ENCODE peak calls at places on chromosomes 11 and 22, in nine cellular contexts. One of them, this sample, is unnamed.

GRCh38 chr11:75454987-75455386 is 22.0 kb upstream of the KLHL35 start:
- DNase-seq in A549: no peak
- DNase-seq in left ventricle myocardium inferior: no peak
- DNase-seq in HFF-Myc: no peak
- DNase-seq in cardiac fibroblast: no peak
- DNase-seq in pancreas: peak; percentile 36
- DNase-seq in esophagus squamous epithelium: no peak
- DNase-seq in heart left ventricle: peak; percentile 18
- DNase-seq in endodermal cell: no peak
- DNase-seq in this sample: no peak

GRCh38 chr22:16968218-16968595 is 39.8 kb downstream of the GAB4 start:
- DNase-seq in A549: no peak
- DNase-seq in left ventricle myocardium inferior: no peak
- DNase-seq in HFF-Myc: no peak
- DNase-seq in cardiac fibroblast: no peak
- DNase-seq in pancreas: no peak
- DNase-seq in esophagus squamous epithelium: no peak
- DNase-seq in heart left ventricle: no peak
- DNase-seq in endodermal cell: no peak
- DNase-seq in this sample: no peak

GRCh38 chr11:32584921-32585320 is 1.3 kb downstream of the EIF3M start:
- DNase-seq in A549: no peak
- DNase-seq in left ventricle myocardium inferior: no peak
- DNase-seq in HFF-Myc: no peak
- DNase-seq in cardiac fibroblast: peak; percentile 19
- DNase-seq in pancreas: no peak
- DNase-seq in esophagus squamous epithelium: no peak
- DNase-seq in heart left ventricle: no peak
- DNase-seq in endodermal cell: no peak
- DNase-seq in this sample: no peak

GRCh38 chr22:46931414-46931813 is 169.0 kb downstream of the TBC1D22A start:
- DNase-seq in A549: no peak
- DNase-seq in left ventricle myocardium inferior: no peak
- DNase-seq in HFF-Myc: peak; percentile 5
- DNase-seq in cardiac fibroblast: peak; percentile 23
- DNase-seq in pancreas: no peak
- DNase-seq in esophagus squamous epithelium: no peak
- DNase-seq in heart left ventricle: no peak
- DNase-seq in endodermal cell: peak; percentile 67
- DNase-seq in this sample: no peak

GRCh38 chr22:46031965-46032851 is 55.2 kb upstream of the WNT7B start:
- DNase-seq in A549: no peak
- DNase-seq in left ventricle myocardium inferior: peak; percentile 16
- DNase-seq in HFF-Myc: no peak
- DNase-seq in cardiac fibroblast: no peak
- DNase-seq in pancreas: peak; percentile 20
- DNase-seq in esophagus squamous epithelium: no peak
- DNase-seq in heart left ventricle: no peak
- DNase-seq in endodermal cell: peak; percentile 59
- DNase-seq in this sample: no peak

GRCh38 chr11:83827940-83828554 is 541.9 kb upstream of the CCDC90B start:
- DNase-seq in A549: peak; percentile 15
- DNase-seq in left ventricle myocardium inferior: no peak
- DNase-seq in HFF-Myc: no peak
- DNase-seq in cardiac fibroblast: peak; percentile 53
- DNase-seq in pancreas: no peak
- DNase-seq in esophagus squamous epithelium: no peak
- DNase-seq in heart left ventricle: no peak
- DNase-seq in endodermal cell: no peak
- DNase-seq in this sample: no peak

GRCh38 chr11:46360878-46361277 is 13.6 kb downstream of the DGKZ start:
- DNase-seq in A549: no peak
- DNase-seq in left ventricle myocardium inferior: no peak
- DNase-seq in HFF-Myc: no peak
- DNase-seq in cardiac fibroblast: no peak
- DNase-seq in pancreas: no peak
- DNase-seq in esophagus squamous epithelium: no peak
- DNase-seq in heart left ventricle: no peak
- DNase-seq in endodermal cell: no peak
- DNase-seq in this sample: no peak

GRCh38 chr22:18023509-18024275 is 669 bp downstream of the MICAL3 start:
- DNase-seq in A549: peak; percentile 76
- DNase-seq in left ventricle myocardium inferior: peak; percentile 82
- DNase-seq in HFF-Myc: no peak
- DNase-seq in cardiac fibroblast: peak; percentile 86
- DNase-seq in pancreas: peak; percentile 83
- DNase-seq in esophagus squamous epithelium: no peak
- DNase-seq in heart left ventricle: peak; percentile 85
- DNase-seq in endodermal cell: peak; percentile 89
- DNase-seq in this sample: peak; percentile 88

GRCh38 chr22:49736538-49736937 is 91.1 kb downstream of the BRD1 start:
- DNase-seq in A549: no peak
- DNase-seq in left ventricle myocardium inferior: no peak
- DNase-seq in HFF-Myc: no peak
- DNase-seq in cardiac fibroblast: no peak
- DNase-seq in pancreas: no peak
- DNase-seq in esophagus squamous epithelium: no peak
- DNase-seq in heart left ventricle: no peak
- DNase-seq in endodermal cell: peak; percentile 23
- DNase-seq in this sample: no peak

GRCh38 chr11:14455648-14456430 is 43.8 kb downstream of the COPB1 start:
- DNase-seq in A549: no peak
- DNase-seq in left ventricle myocardium inferior: no peak
- DNase-seq in HFF-Myc: no peak
- DNase-seq in cardiac fibroblast: no peak
- DNase-seq in pancreas: no peak
- DNase-seq in esophagus squamous epithelium: no peak
- DNase-seq in heart left ventricle: no peak
- DNase-seq in endodermal cell: no peak
- DNase-seq in this sample: no peak

GRCh38 chr11:18633256-18634139 is 644 bp downstream of the SPTY2D1 start:
- DNase-seq in A549: no peak
- DNase-seq in left ventricle myocardium inferior: no peak
- DNase-seq in HFF-Myc: peak; percentile 48
- DNase-seq in cardiac fibroblast: peak; percentile 12
- DNase-seq in pancreas: no peak
- DNase-seq in esophagus squamous epithelium: no peak
- DNase-seq in heart left ventricle: no peak
- DNase-seq in endodermal cell: peak; percentile 62
- DNase-seq in this sample: peak; percentile 22

GRCh38 chr11:113446112-113446511 is 29.1 kb downstream of the DRD2 start:
- DNase-seq in A549: no peak
- DNase-seq in left ventricle myocardium inferior: no peak
- DNase-seq in HFF-Myc: no peak
- DNase-seq in cardiac fibroblast: peak; percentile 59
- DNase-seq in pancreas: no peak
- DNase-seq in esophagus squamous epithelium: no peak
- DNase-seq in heart left ventricle: no peak
- DNase-seq in endodermal cell: no peak
- DNase-seq in this sample: no peak

GRCh38 chr11:113447621-113448310 is 27.4 kb downstream of the DRD2 start:
- DNase-seq in A549: no peak
- DNase-seq in left ventricle myocardium inferior: no peak
- DNase-seq in HFF-Myc: no peak
- DNase-seq in cardiac fibroblast: peak; percentile 73
- DNase-seq in pancreas: no peak
- DNase-seq in esophagus squamous epithelium: no peak
- DNase-seq in heart left ventricle: no peak
- DNase-seq in endodermal cell: no peak
- DNase-seq in this sample: no peak

GRCh38 chr11:113448311-113448666 is 26.9 kb downstream of the DRD2 start:
- DNase-seq in A549: no peak
- DNase-seq in left ventricle myocardium inferior: no peak
- DNase-seq in HFF-Myc: no peak
- DNase-seq in cardiac fibroblast: no peak
- DNase-seq in pancreas: no peak
- DNase-seq in esophagus squamous epithelium: no peak
- DNase-seq in heart left ventricle: no peak
- DNase-seq in endodermal cell: no peak
- DNase-seq in this sample: no peak

GRCh38 chr11:113444469-113445122 is 30.6 kb downstream of the DRD2 start:
- DNase-seq in A549: no peak
- DNase-seq in left ventricle myocardium inferior: no peak
- DNase-seq in HFF-Myc: no peak
- DNase-seq in cardiac fibroblast: peak; percentile 12
- DNase-seq in pancreas: no peak
- DNase-seq in esophagus squamous epithelium: no peak
- DNase-seq in heart left ventricle: no peak
- DNase-seq in endodermal cell: no peak
- DNase-seq in this sample: no peak

GRCh38 chr11:113446938-113447337 is 28.3 kb downstream of the DRD2 start:
- DNase-seq in A549: no peak
- DNase-seq in left ventricle myocardium inferior: no peak
- DNase-seq in HFF-Myc: no peak
- DNase-seq in cardiac fibroblast: no peak
- DNase-seq in pancreas: no peak
- DNase-seq in esophagus squamous epithelium: no peak
- DNase-seq in heart left ventricle: no peak
- DNase-seq in endodermal cell: no peak
- DNase-seq in this sample: no peak
- TF ChIP-seq CTCF in A549: no peak
- TF ChIP-seq CTCF in left ventricle myocardium inferior: no peak
- TF ChIP-seq CTCF in HFF-Myc: no peak
- TF ChIP-seq CTCF in cardiac fibroblast: no peak
- TF ChIP-seq CTCF in pancreas: no peak
- TF ChIP-seq CTCF in esophagus squamous epithelium: no peak
- TF ChIP-seq CTCF in heart left ventricle: no peak
- TF ChIP-seq CTCF in endodermal cell: no peak
- TF ChIP-seq CTCF in this sample: no peak

GRCh38 chr11:64237484-64237951 is 3.1 kb downstream of the VEGFB start:
- DNase-seq in A549: no peak
- DNase-seq in left ventricle myocardium inferior: no peak
- DNase-seq in HFF-Myc: no peak
- DNase-seq in cardiac fibroblast: no peak
- DNase-seq in pancreas: peak; percentile 98
- DNase-seq in esophagus squamous epithelium: no peak
- DNase-seq in heart left ventricle: peak; percentile 63
- DNase-seq in endodermal cell: no peak
- DNase-seq in this sample: no peak
- H3K4me3 ChIP-seq in A549: no peak overlapping the region
- H3K4me3 ChIP-seq in left ventricle myocardium inferior: no peak overlapping the region
- H3K4me3 ChIP-seq in HFF-Myc: no peak overlapping the region
- H3K4me3 ChIP-seq in cardiac fibroblast: no peak overlapping the region
- H3K4me3 ChIP-seq in pancreas: no peak overlapping the region
- H3K4me3 ChIP-seq in esophagus squamous epithelium: no peak overlapping the region
- H3K4me3 ChIP-seq in heart left ventricle: no peak overlapping the region
- H3K4me3 ChIP-seq in endodermal cell: no peak overlapping the region
- H3K4me3 ChIP-seq in this sample: no peak overlapping the region

DNA sequence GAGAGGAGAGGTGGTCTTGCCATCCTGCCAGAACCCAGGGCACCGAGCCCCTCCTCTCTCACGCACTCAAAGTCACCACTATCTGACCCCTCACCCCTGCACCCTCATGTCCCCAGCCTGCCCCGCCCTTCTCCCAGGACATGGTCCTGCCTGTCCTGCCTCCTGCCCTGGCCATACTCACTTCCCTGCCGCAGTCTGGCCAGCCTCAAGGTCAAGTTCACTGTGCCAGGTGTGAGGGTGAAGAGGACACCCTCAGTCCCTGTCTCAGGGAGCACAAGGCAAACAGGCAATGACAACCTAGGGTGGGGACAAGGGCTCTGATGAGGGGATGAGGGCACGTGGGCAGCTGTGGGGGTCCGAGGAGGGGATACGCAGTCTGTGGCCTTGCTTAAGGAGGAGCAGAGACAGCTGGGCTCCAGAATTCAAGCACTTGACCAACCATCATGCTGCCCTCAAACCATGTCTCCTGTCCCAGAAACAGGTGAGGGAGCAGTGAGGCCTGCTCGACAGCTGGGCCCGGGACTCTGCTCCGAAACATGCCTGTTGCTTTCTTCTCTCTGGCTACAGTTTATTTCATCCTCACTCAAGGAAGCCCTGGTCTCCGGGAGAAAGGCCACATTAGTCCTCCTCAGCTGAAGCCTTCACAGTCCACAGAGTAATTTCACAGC is 36.6 kb downstream of the PDGFB start:
- DNase-seq in A549: no peak
- DNase-seq in left ventricle myocardium inferior: no peak
- DNase-seq in HFF-Myc: no peak
- DNase-seq in cardiac fibroblast: no peak
- DNase-seq in pancreas: no peak
- DNase-seq in esophagus squamous epithelium: no peak
- DNase-seq in heart left ventricle: no peak
- DNase-seq in endodermal cell: peak; percentile 46
- DNase-seq in this sample: no peak
- TF ChIP-seq CTCF in A549: no peak
- TF ChIP-seq CTCF in left ventricle myocardium inferior: no peak
- TF ChIP-seq CTCF in HFF-Myc: no peak
- TF ChIP-seq CTCF in cardiac fibroblast: no peak
- TF ChIP-seq CTCF in pancreas: no peak
- TF ChIP-seq CTCF in esophagus squamous epithelium: no peak
- TF ChIP-seq CTCF in heart left ventricle: no peak
- TF ChIP-seq CTCF in endodermal cell: no peak
- TF ChIP-seq CTCF in this sample: no peak

GRCh38 chr11:114319716-114320328 is 23.6 kb downstream of the NNMT start:
- DNase-seq in A549: no peak
- DNase-seq in left ventricle myocardium inferior: no peak
- DNase-seq in HFF-Myc: no peak
- DNase-seq in cardiac fibroblast: peak; percentile 24
- DNase-seq in pancreas: no peak
- DNase-seq in esophagus squamous epithelium: no peak
- DNase-seq in heart left ventricle: no peak
- DNase-seq in endodermal cell: peak; percentile 66
- DNase-seq in this sample: no peak

GRCh38 chr11:114315749-114316368 is 19.7 kb downstream of the NNMT start:
- DNase-seq in A549: peak; percentile 32
- DNase-seq in left ventricle myocardium inferior: no peak
- DNase-seq in HFF-Myc: no peak
- DNase-seq in cardiac fibroblast: peak; percentile 44
- DNase-seq in pancreas: peak; percentile 41
- DNase-seq in esophagus squamous epithelium: no peak
- DNase-seq in heart left ventricle: no peak
- DNase-seq in endodermal cell: peak; percentile 59
- DNase-seq in this sample: no peak

GRCh38 chr11:114316980-114317675 is 20.9 kb downstream of the NNMT start:
- DNase-seq in A549: no peak
- DNase-seq in left ventricle myocardium inferior: no peak
- DNase-seq in HFF-Myc: no peak
- DNase-seq in cardiac fibroblast: peak; percentile 73
- DNase-seq in pancreas: no peak
- DNase-seq in esophagus squamous epithelium: no peak
- DNase-seq in heart left ventricle: no peak
- DNase-seq in endodermal cell: no peak
- DNase-seq in this sample: peak; percentile 46

GRCh38 chr11:114317738-114318137 is 21.5 kb downstream of the NNMT start:
- DNase-seq in A549: no peak
- DNase-seq in left ventricle myocardium inferior: peak; percentile 39
- DNase-seq in HFF-Myc: no peak
- DNase-seq in cardiac fibroblast: peak; percentile 78
- DNase-seq in pancreas: no peak
- DNase-seq in esophagus squamous epithelium: no peak
- DNase-seq in heart left ventricle: no peak
- DNase-seq in endodermal cell: peak; percentile 86
- DNase-seq in this sample: peak; percentile 62

DNA sequence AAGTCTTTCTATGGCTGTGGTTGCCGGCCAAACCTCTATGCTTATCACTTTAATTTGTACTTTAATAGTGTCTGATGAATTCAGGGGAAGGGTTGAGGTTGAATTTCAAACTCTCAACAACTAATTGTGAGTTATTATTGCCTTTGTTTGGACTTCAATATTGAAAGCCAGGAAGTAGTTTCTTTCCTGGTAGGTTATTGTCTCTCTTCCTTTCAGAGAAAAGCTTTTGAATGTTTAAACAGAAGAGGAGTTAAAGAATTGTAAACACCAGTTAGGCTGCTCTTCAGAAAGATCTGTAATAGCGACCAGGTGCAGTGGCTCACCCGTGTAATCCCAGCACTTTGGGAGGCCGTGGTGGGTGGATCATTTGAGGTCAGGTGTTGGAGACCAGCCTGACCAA is 22.2 kb downstream of the NNMT start:
- DNase-seq in A549: no peak
- DNase-seq in left ventricle myocardium inferior: no peak
- DNase-seq in HFF-Myc: no peak
- DNase-seq in cardiac fibroblast: no peak
- DNase-seq in pancreas: no peak
- DNase-seq in esophagus squamous epithelium: no peak
- DNase-seq in heart left ventricle: no peak
- DNase-seq in endodermal cell: no peak
- DNase-seq in this sample: no peak
- H3K4me3 ChIP-seq in A549: no peak overlapping the region
- H3K4me3 ChIP-seq in left ventricle myocardium inferior: peak overlapping the region; percentile 25
- H3K4me3 ChIP-seq in HFF-Myc: no peak overlapping the region
- H3K4me3 ChIP-seq in cardiac fibroblast: no peak overlapping the region
- H3K4me3 ChIP-seq in pancreas: no peak overlapping the region
- H3K4me3 ChIP-seq in esophagus squamous epithelium: no peak overlapping the region
- H3K4me3 ChIP-seq in heart left ventricle: peak overlapping the region; percentile 25
- H3K4me3 ChIP-seq in endodermal cell: no peak overlapping the region
- H3K4me3 ChIP-seq in this sample: no peak overlapping the region

This sample was measured in testis.